ENCODE peak calls at places on chromosomes 4 and X, in six cellular contexts. W is mammary epithelial cell, V is PC-3, Q is hepatocyte, Z is Peyer's patch, N is neuronal stem cell. M is an unnamed sample. For H3K36me3, the result is how much of the 10 kb centered on the place peaks cover.

GRCh38 chr4:70703695-70704332 is 15.5 kb downstream of the UTP3 start:
- DNase-seq in W (peak), Q (peak), N (peak), Z (no peak), V (peak), M (peak)

GRCh38 chrX:67207912-67208311 is 335.9 kb upstream of the AR start:
- DNase-seq in V (no peak), W (no peak), N (no peak), Q (no peak), Z (no peak), M (no peak)

GRCh38 chrX:153414838-153415552 is 3.7 kb downstream of the ZFP92 start:
- DNase-seq in Z (no peak), Q (no peak), V (no peak), N (no peak), W (no peak), M (no peak)

GRCh38 chr4:116217781-116218180 is 867.6 kb downstream of the TRAM1L1 start:
- DNase-seq in Z (no peak), Q (no peak), W (peak), N (no peak), V (peak), M (no peak)

GRCh38 chr4:147723316-147723715 is 8.6 kb upstream of the ARHGAP10 start:
- DNase-seq in W (no peak), V (no peak), Z (peak), N (no peak), Q (peak), M (no peak)

GRCh38 chr4:108144451-108144850 is 24.3 kb downstream of the LEF1 start:
- DNase-seq in W (no peak), Q (no peak), Z (no peak), V (no peak), N (no peak), M (no peak)

GRCh38 chr4:20253799-20254409 is 2.2 kb downstream of the SLIT2 start:
- DNase-seq in W (no peak), N (peak), V (peak), Q (peak), Z (peak), M (peak)

GRCh38 chrX:130916636-130917422 is 13.8 kb upstream of the ENOX2 start:
- DNase-seq in Z (no peak), W (peak), N (peak), V (peak), Q (peak), M (peak)

GRCh38 chr4:131721883-131722282 is 1427.2 kb upstream of the PCDH10 start:
- DNase-seq in V (no peak), N (no peak), W (no peak), Z (no peak), Q (no peak), M (no peak)

GRCh38 chrX:149372861-149373260 is 132.2 kb downstream of the IDS start:
- DNase-seq in Z (no peak), W (peak), N (no peak), Q (no peak), V (peak), M (no peak)

GRCh38 chr4:93814722-93815121 is 13.8 kb upstream of the ATOH1 start:
- DNase-seq in N (no peak), W (no peak), V (no peak), Z (no peak), Q (no peak), M (no peak)

GRCh38 chr4:147808447-147808846 is 76.6 kb downstream of the ARHGAP10 start:
- DNase-seq in W (no peak), Z (no peak), N (no peak), Q (no peak), V (no peak), M (no peak)

GRCh38 chr4:76198411-76199237 is 15.0 kb downstream of the SCARB2 start:
- DNase-seq in Z (peak), W (peak), N (no peak), Q (peak), V (peak), M (peak)

GRCh38 chr4:127113852-127114362 is 518.9 kb upstream of the INTU start:
- DNase-seq in N (no peak), Z (no peak), V (no peak), Q (no peak), W (no peak), M (no peak)

GRCh38 chrX:66918511-66918910 is 279.6 kb upstream of the EDA2R start:
- DNase-seq in N (no peak), W (no peak), Q (no peak), Z (no peak), V (no peak), M (no peak)

DNA sequence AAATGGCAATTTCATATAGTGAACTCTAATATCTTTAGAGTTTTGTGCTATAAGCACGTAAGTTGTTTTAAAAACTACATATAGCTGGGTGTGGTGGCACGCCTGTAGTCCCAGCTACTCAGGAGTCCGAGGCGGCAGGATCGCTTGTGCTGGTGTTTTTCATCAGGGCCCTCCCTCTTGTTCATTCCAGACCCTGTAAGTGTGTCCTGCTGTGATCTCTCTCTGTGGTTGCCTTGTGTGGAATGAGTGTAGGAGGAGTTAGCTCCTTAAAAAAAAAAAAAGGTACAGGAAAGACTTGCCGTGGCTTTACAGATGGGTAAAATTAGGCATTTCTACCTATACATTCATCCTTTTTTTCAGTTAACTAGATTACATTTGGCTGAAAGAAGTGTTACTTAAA is 35.4 kb downstream of the RBBP7 start:
- DNase-seq in W (no peak), V (no peak), N (no peak), Z (no peak), Q (no peak), M (no peak)
- H3K36me3 ChIP-seq in W (under half), V (half or more), N (half or more), Z (under half), Q (under half), M (under half)

DNA sequence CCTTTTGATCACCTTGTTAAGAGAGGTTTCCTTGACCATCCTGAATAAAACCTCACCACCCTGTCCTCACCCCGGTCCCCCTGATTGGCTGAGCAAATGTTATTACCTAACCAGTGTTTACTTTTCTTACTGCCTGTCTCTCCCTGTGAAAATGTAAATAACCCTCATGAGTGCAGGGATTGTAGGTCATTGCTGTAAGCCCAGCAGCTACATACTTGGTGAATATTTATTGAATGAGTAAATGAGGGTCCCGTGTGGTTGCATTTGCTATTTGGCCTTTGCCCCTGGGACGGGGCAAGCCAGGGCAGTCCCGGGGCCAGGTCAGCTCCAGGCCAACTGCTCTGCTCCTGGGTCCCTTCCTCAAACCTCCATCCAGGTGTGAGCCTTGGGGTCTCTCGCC is 55.5 kb upstream of the CLCN4 start:
- DNase-seq in W (no peak), N (no peak), V (no peak), Q (no peak), Z (no peak), M (no peak)
- H3K36me3 ChIP-seq in W (under half), N (under half), V (under half), Q (under half), Z (under half), M (under half)

GRCh38 chr4:1956631-1957030 is 52.1 kb downstream of the NELFA start:
- DNase-seq in V (no peak), W (no peak), Q (no peak), N (no peak), Z (no peak), M (no peak)
- H3K36me3 ChIP-seq in V (under half), W (under half), Q (under half), N (half or more), Z (half or more), M (under half)

GRCh38 chr4:903066-904046 is 28.8 kb downstream of the GAK start:
- DNase-seq in W (no peak), Q (no peak), Z (no peak), N (no peak), V (no peak), M (no peak)

GRCh38 chr4:907103-907400 is 25.1 kb downstream of the GAK start:
- DNase-seq in Z (no peak), Q (no peak), W (no peak), N (no peak), V (no peak), M (no peak)

GRCh38 chr4:907691-908437 is 24.3 kb downstream of the GAK start:
- DNase-seq in Z (no peak), N (no peak), W (no peak), Q (no peak), V (no peak), M (no peak)

GRCh38 chr4:906311-907102 is 25.6 kb downstream of the GAK start:
- DNase-seq in Z (no peak), V (no peak), Q (no peak), N (no peak), W (no peak), M (no peak)

GRCh38 chr4:905485-906214 is 26.5 kb downstream of the GAK start:
- DNase-seq in V (no peak), W (no peak), Q (no peak), Z (no peak), N (no peak), M (no peak)
- H3K36me3 ChIP-seq in V (under half), W (under half), Q (under half), Z (half or more), N (under half), M (under half)

GRCh38 chrX:40694833-40695232 is 40.5 kb downstream of the MED14 start:
- DNase-seq in Q (no peak), N (no peak), Z (no peak), V (peak), W (peak), M (no peak)
- H3K36me3 ChIP-seq in Q (under half), N (half or more), Z (under half), V (under half), W (under half), M (under half)

GRCh38 chr4:7060346-7061150 is 7.3 kb downstream of the GRPEL1 start:
- DNase-seq in Z (no peak), N (no peak), Q (no peak), W (no peak), V (no peak), M (no peak)
- H3K36me3 ChIP-seq in Z (half or more), N (half or more), Q (under half), W (under half), V (half or more), M (under half)

GRCh38 chr4:8469550-8469949 is 29.0 kb downstream of the TRMT44 start:
- DNase-seq in N (no peak), Z (no peak), W (no peak), Q (no peak), V (no peak), M (no peak)
- H3K36me3 ChIP-seq in N (under half), Z (half or more), W (under half), Q (under half), V (under half), M (under half)

DNA sequence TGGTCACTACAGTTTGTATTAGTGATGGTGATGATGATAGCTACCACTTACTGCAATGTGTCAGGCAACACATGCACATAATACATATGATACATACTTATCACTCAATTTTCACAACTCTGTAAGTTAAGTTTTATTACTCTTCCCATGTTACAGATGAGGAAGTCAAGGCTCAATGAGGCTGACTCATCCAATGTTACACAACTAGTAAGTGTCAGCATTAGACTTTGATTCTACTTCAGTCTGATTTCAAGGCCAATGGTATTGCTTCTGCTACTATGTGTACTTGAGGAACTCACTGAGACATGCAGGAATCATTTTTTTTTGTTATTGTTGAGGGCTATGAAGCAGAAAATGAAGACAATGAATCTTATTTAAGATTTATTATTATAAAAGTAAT is 96.4 kb upstream of the TRPC5OS start:
- DNase-seq in Z (no peak), V (no peak), W (no peak), Q (no peak), N (no peak), M (no peak)
- H3K36me3 ChIP-seq in Z (under half), V (under half), W (under half), Q (under half), N (under half), M (under half)

M was measured in SJSA1.